ENCODE peak calls at places on chromosomes 3 and 15, in six cellular contexts. N is K562, R is WTC11, P is HCT116, T is GM12878, H is HepG2. V is an unnamed sample.

GRCh38 chr15:66472176-66472999 is 25.2 kb downstream of the SNAPC5 start:
- DNase-seq in N (no peak), R (no peak), T (peak; percentile 78), P (no peak), H (peak; percentile 35), V (no peak)

GRCh38 chr15:90063733-90064247 is 38.5 kb downstream of the IDH2 start:
- DNase-seq in T (no peak), N (peak; percentile 31), R (no peak), P (no peak), H (no peak), V (no peak)

GRCh38 chr3:57597973-57598351 is 818 bp upstream of the ARF4 start:
- DNase-seq in N (no peak), H (no peak), T (no peak), R (no peak), P (no peak), V (no peak)

GRCh38 chr15:87760915-87761314 is 495.6 kb downstream of the NTRK3 start:
- DNase-seq in R (no peak), P (no peak), T (no peak), N (no peak), H (no peak), V (no peak)

GRCh38 chr3:59374812-59375211 is 325.0 kb upstream of the CFAP20DC start:
- DNase-seq in P (no peak), T (peak; percentile 91), N (no peak), H (no peak), R (no peak), V (no peak)

GRCh38 chr3:79368403-79368802 is 399.4 kb downstream of the ROBO1 start:
- DNase-seq in R (no peak), T (no peak), N (no peak), P (no peak), H (no peak), V (no peak)

GRCh38 chr3:45225465-45226205 is 452 bp downstream of the TMEM158 start:
- DNase-seq in R (peak; percentile 40), N (peak; percentile 48), T (no peak), H (no peak), P (no peak), V (peak; percentile 48)

GRCh38 chr15:80168421-80168820 is 15.6 kb downstream of the FAH start:
- DNase-seq in T (no peak), N (no peak), P (no peak), H (no peak), R (no peak), V (no peak)

GRCh38 chr3:119586707-119587317 is 7.5 kb downstream of the ADPRH start:
- DNase-seq in P (no peak), H (no peak), R (no peak), T (no peak), N (no peak), V (no peak)

GRCh38 chr15:76150508-76150907 is 90.7 kb downstream of the TMEM266 start:
- DNase-seq in P (no peak), T (no peak), N (no peak), H (no peak), R (no peak), V (no peak)

GRCh38 chr3:53581671-53582070 is 87.3 kb downstream of the CACNA1D start:
- DNase-seq in N (no peak), H (no peak), P (no peak), T (no peak), R (no peak), V (no peak)

GRCh38 chr15:62124953-62125263 is 40.2 kb downstream of the C2CD4B start:
- DNase-seq in T (no peak), H (no peak), P (no peak), R (no peak), N (no peak), V (no peak)

GRCh38 chr3:3027976-3028567 is 82.1 kb downstream of the IL5RA start:
- DNase-seq in T (peak; percentile 33), P (no peak), R (no peak), N (no peak), H (no peak), V (no peak)

DNA sequence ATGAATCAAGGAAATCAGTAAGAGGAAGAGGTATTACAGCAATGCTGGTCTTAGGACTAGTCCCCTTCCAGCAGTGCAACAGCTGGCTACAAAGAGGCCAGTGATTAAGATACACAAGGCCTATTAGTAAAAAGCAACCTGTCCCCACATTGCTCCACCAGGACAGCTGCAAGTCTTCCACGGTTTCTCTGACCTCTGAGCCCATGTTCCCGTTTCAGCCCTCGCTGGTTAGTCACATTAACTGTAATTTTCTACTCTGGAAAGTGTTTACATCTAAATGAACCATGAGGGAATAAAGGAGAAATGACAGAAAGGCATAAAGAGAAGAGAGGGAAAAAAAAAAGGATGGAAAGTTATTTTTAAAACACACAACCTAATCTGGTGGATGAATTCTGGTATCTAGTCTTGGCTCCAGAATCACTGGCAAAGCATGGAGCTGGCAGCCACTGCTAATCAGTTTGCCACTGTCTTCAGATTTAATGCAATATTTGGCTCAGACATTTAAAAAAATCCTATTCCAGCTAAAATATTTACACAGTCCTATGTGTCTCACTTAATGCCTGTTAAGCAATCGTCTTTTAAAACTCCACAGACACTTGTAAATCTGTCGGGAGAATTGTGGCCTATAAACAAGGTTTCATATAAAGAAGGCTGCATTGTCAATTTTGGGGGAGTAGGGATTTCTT is 154.9 kb downstream of the GREM1 start:
- DNase-seq in R (no peak), H (no peak), P (no peak), N (no peak), T (no peak), V (no peak)
- TF ChIP-seq SP1 in R (no peak), H (no peak), P (no peak), N (no peak), T (no peak), V (no peak)

GRCh38 chr15:55532944-55533343 is 24.9 kb upstream of the DNAAF4 start:
- DNase-seq in N (no peak), P (no peak), T (no peak), H (no peak), R (no peak), V (no peak)

GRCh38 chr15:55535436-55535835 is 27.4 kb upstream of the DNAAF4 start:
- DNase-seq in H (no peak), N (no peak), T (no peak), P (no peak), R (no peak), V (no peak)

GRCh38 chr15:55527150-55527549 is 19.1 kb upstream of the DNAAF4 start:
- DNase-seq in R (no peak), N (no peak), H (no peak), P (no peak), T (no peak), V (no peak)

GRCh38 chr15:55526559-55527036 is 18.6 kb upstream of the DNAAF4 start:
- DNase-seq in P (peak; percentile 32), R (no peak), N (peak; percentile 49), H (peak; percentile 63), T (no peak), V (peak; percentile 50)

GRCh38 chr15:55530861-55531313 is 22.9 kb upstream of the DNAAF4 start:
- DNase-seq in P (no peak), R (no peak), N (no peak), H (peak; percentile 4), T (no peak), V (no peak)
- TF ChIP-seq SP1 in P (no peak), R (no peak), N (no peak), H (no peak), T (no peak), V (no peak)

DNA sequence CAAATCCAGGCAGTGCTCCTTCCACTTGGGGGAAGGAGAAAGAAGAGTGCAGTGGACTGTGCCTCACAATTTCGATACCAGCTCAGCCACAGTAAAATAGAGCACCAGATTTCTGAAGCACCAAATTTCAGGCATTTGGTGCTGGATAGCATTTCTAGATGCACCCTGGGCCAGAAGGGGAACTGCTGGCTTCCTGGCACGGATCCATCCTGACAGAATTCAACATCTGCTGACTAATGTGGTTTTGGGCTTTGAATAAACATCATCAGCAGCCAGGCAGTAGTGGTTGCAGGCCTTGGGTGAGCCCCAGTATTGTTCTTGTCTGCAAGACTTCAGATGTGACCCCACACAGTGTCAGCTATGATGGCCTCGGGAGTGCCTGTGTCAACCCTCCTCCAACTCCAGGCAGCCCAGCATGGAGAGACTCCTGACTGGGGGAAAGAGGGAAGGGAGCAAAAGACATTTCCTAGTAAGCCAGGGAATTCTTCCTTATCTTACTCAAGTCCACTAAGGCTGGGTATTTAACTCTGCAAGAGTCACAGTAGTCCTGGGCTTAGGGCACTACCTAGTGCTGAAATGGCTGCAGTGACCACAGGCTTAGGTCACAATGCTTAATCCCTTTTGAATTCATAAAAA is 74.9 kb downstream of the SPATA16 start:
- DNase-seq in T (no peak), H (no peak), P (no peak), N (no peak), R (no peak), V (no peak)
- TF ChIP-seq SP1 in T (no peak), H (no peak), P (no peak), N (no peak), R (no peak), V (no peak)

GRCh38 chr15:48279608-48280007 is 51.6 kb upstream of the DUT start:
- DNase-seq in R (no peak), H (no peak), P (no peak), N (no peak), T (no peak), V (no peak)

GRCh38 chr15:48283361-48284157 is 47.7 kb upstream of the DUT start:
- DNase-seq in T (no peak), H (peak; percentile 33), N (no peak), P (no peak), R (no peak), V (no peak)

GRCh38 chr15:48281674-48282073 is 49.6 kb upstream of the DUT start:
- DNase-seq in P (no peak), R (no peak), T (no peak), H (no peak), N (no peak), V (no peak)

GRCh38 chr15:48282186-48282585 is 49.0 kb upstream of the DUT start:
- DNase-seq in T (no peak), N (no peak), R (no peak), P (no peak), H (no peak), V (no peak)

DNA sequence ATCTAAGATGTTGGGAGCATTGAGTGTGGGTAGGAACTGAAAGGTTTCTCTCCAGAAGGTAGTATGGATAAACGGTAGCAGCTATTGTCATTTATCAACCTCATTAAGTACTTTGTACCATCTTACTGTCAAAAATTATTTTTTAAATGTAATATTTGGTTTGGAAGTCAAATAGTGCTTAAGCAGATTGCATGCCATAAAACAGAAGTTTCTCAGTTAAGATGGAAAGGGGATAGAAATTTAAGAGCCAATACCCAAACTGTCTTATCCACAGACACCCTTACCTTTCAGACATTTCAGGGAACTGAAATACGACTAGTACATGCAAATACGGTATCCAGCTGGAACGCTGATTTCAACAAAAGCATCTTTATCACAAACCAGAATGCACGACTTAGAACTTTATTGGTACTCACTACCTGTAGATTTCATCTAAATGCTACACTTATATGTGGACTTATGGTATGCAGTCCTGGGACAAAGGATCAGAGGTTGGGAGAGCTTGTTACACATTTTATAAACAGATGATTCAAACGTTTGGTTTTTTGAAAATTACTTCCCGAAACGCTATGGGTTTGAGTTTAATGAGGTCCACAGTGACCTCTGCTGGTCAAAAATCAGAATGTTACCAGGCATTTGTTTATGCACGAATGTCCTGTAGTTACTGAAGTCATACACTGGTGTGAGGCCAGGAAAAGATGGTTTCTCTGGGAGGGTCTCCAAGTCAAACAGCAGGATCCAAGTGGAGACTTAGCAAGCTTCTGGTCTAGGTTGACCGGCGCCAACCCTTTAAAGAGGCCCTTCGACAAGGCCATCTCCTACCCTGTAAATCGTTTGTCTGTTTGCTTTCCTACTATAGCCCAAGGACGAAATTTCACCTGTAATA is 45.7 kb upstream of the DUT start:
- DNase-seq in N (peak; percentile 56), P (peak; percentile 72), H (peak; percentile 58), T (peak; percentile 38), R (peak; percentile 33), V (peak; percentile 49)
- TF ChIP-seq SP1 in N (no peak), P (no peak), H (no peak), T (no peak), R (no peak), V (no peak)

V was measured in HEK293T.